ENCODE peak calls at places on chromosomes 6 and 20, in nine cellular contexts. Q, R, J, O, N, Z, G, U and V are unnamed samples.

GRCh38 chr6:110342759-110343158 is 15.4 kb downstream of the METTL24 start:
- DNase-seq in G (no peak), U (no peak), Z (no peak), Q (no peak), J (no peak), N (no peak), O (no peak), R (no peak), V (no peak)

GRCh38 chr20:53706511-53707031 is 112.9 kb upstream of the ZNF217 start:
- DNase-seq in O (peak; percentile 83), Q (peak; percentile 28), N (no peak), G (no peak), U (peak; percentile 43), R (peak; percentile 29), Z (no peak), J (peak; percentile 14), V (no peak)

GRCh38 chr20:8143474-8143873 is 11.4 kb downstream of the PLCB1 start:
- DNase-seq in J (no peak), Z (no peak), G (no peak), R (no peak), O (no peak), N (no peak), U (no peak), Q (no peak), V (no peak)

GRCh38 chr6:130525378-130525777 is 159.6 kb downstream of the TMEM200A start:
- DNase-seq in U (no peak), N (no peak), J (no peak), O (no peak), R (peak; percentile 52), Q (no peak), G (no peak), Z (no peak), V (no peak)

GRCh38 chr6:46437671-46438221 is 53.5 kb downstream of the RCAN2 start:
- DNase-seq in U (peak; percentile 66), G (no peak), O (peak; percentile 33), Z (peak; percentile 17), R (peak; percentile 77), N (no peak), J (no peak), Q (peak; percentile 55), V (no peak)

GRCh38 chr20:31720486-31721407 is 1.9 kb downstream of the BCL2L1 start:
- DNase-seq in U (no peak), R (no peak), G (no peak), Z (peak; percentile 68), Q (no peak), O (no peak), J (no peak), N (no peak), V (no peak)

GRCh38 chr6:63643862-63644261 is 8.3 kb downstream of the PHF3 start:
- DNase-seq in O (peak; percentile 11), U (no peak), J (peak; percentile 15), R (no peak), N (no peak), Z (no peak), Q (peak; percentile 28), G (no peak), V (no peak)

GRCh38 chr6:147205690-147206600 is 1.7 kb downstream of the STXBP5 start:
- DNase-seq in Z (peak; percentile 23), Q (peak; percentile 56), R (peak; percentile 94), O (peak; percentile 5), U (peak; percentile 68), N (peak; percentile 12), J (peak; percentile 16), G (no peak), V (no peak)

GRCh38 chr20:25280051-25280573 is 32.2 kb downstream of the PYGB start:
- DNase-seq in N (no peak), G (peak; percentile 32), O (no peak), J (no peak), Q (no peak), Z (no peak), R (no peak), U (no peak), V (peak; percentile 45)

GRCh38 chr20:34010405-34010895 is 16.7 kb downstream of the RALY start:
- DNase-seq in J (no peak), R (peak; percentile 52), O (no peak), G (no peak), Z (no peak), N (no peak), U (no peak), Q (no peak), V (no peak)

GRCh38 chr6:169386431-169387057 is 132.9 kb upstream of the THBS2 start:
- DNase-seq in Z (no peak), J (peak; percentile 47), U (no peak), O (peak; percentile 7), R (no peak), N (no peak), G (no peak), Q (peak; percentile 13), V (no peak)

GRCh38 chr20:48599106-48599747 is 228.6 kb downstream of the PREX1 start:
- DNase-seq in U (no peak), J (no peak), O (no peak), G (no peak), Z (no peak), N (no peak), Q (no peak), R (no peak), V (no peak)

GRCh38 chr6:141996823-141997222 is 135.9 kb upstream of the GJE1 start:
- DNase-seq in O (no peak), R (no peak), Q (no peak), U (no peak), Z (no peak), J (no peak), G (no peak), N (no peak), V (no peak)

GRCh38 chr20:12966468-12967085 is 42.2 kb upstream of the SPTLC3 start:
- DNase-seq in U (peak; percentile 59), N (no peak), G (no peak), J (peak; percentile 55), Z (peak; percentile 25), R (peak; percentile 8), O (peak; percentile 63), Q (peak; percentile 76), V (no peak)

GRCh38 chr6:34484899-34485298 is 19.0 kb downstream of the PACSIN1 start:
- DNase-seq in Q (no peak), N (no peak), Z (peak; percentile 72), R (no peak), G (no peak), U (no peak), O (no peak), J (no peak), V (peak; percentile 78)

GRCh38 chr6:165701564-165702354 is 38.7 kb upstream of the PDE10A start:
- DNase-seq in Q (no peak), J (no peak), N (no peak), U (no peak), G (no peak), R (no peak), O (no peak), Z (no peak), V (no peak)

GRCh38 chr20:57934913-57935312 is 225.1 kb upstream of the PMEPA1 start:
- DNase-seq in Q (no peak), N (no peak), G (no peak), U (no peak), R (no peak), J (no peak), Z (no peak), O (no peak), V (no peak)

GRCh38 chr20:38466171-38466570 is 6.5 kb upstream of the RALGAPB start:
- DNase-seq in R (no peak), J (no peak), Q (no peak), O (no peak), N (no peak), U (no peak), Z (no peak), G (no peak), V (no peak)

GRCh38 chr6:14851286-14851685 is 394.6 kb upstream of the JARID2 start:
- DNase-seq in O (peak; percentile 66), N (no peak), Q (no peak), J (no peak), Z (no peak), R (no peak), G (no peak), U (peak; percentile 18), V (no peak)

GRCh38 chr20:41169791-41170351 is 32.5 kb downstream of the PLCG1 start:
- DNase-seq in Q (peak; percentile 48), J (peak; percentile 63), O (peak; percentile 78), G (no peak), R (no peak), Z (no peak), U (peak; percentile 63), N (no peak), V (no peak)

GRCh38 chr6:142800240-142800639 is 144.7 kb downstream of the HIVEP2 start:
- DNase-seq in J (no peak), Z (no peak), G (no peak), R (no peak), U (no peak), O (peak; percentile 37), Q (no peak), N (no peak), V (no peak)

GRCh38 chr6:165484178-165484889 is 174.9 kb upstream of the C6orf118 start:
- DNase-seq in U (no peak), N (no peak), O (no peak), J (no peak), G (no peak), R (no peak), Q (no peak), Z (no peak), V (no peak)

GRCh38 chr6:82971877-82972460 is 93.7 kb downstream of the UBE3D start:
- DNase-seq in R (no peak), U (no peak), Q (no peak), Z (no peak), N (no peak), G (no peak), O (no peak), J (no peak), V (no peak)

GRCh38 chr6:36691011-36691410 is 6.6 kb upstream of the RAB44 start:
- DNase-seq in N (no peak), Z (no peak), R (no peak), J (no peak), Q (no peak), O (no peak), G (no peak), U (no peak), V (no peak)